ENCODE peak calls at places on chromosomes 16 and 17, in seven cellular contexts. One of them, this sample, is unnamed. For H3K9me3 and H3K4me1, the result is how much of the 10 kb centered on the place peaks cover.

GRCh38 chr17:58277726-58278595 is 2.8 kb downstream of the MPO start:
- DNase-seq in CD4-positive, CD25-positive, alpha-beta regulatory T cell: no peak
- DNase-seq in neuronal stem cell: no peak
- DNase-seq in CD8-positive, alpha-beta T cell: no peak
- DNase-seq in A549: no peak
- DNase-seq in SJCRH30: no peak
- DNase-seq in tibial artery: no peak
- DNase-seq in this sample: no peak

GRCh38 chr16:7182510-7183109 is 150.0 kb upstream of the RBFOX1 start:
- DNase-seq in tibial artery: no peak
- DNase-seq in neuronal stem cell: peak
- DNase-seq in CD8-positive, alpha-beta T cell: no peak
- DNase-seq in SJCRH30: peak
- DNase-seq in CD4-positive, CD25-positive, alpha-beta regulatory T cell: no peak
- DNase-seq in A549: no peak
- DNase-seq in this sample: no peak

GRCh38 chr17:75811174-75811573 is 26.6 kb downstream of the UNK start:
- DNase-seq in tibial artery: no peak
- DNase-seq in CD8-positive, alpha-beta T cell: no peak
- DNase-seq in CD4-positive, CD25-positive, alpha-beta regulatory T cell: no peak
- DNase-seq in A549: no peak
- DNase-seq in neuronal stem cell: no peak
- DNase-seq in SJCRH30: no peak
- DNase-seq in this sample: no peak

GRCh38 chr16:75273054-75273925 is 21.9 kb upstream of the BCAR1 start:
- DNase-seq in A549: no peak
- DNase-seq in CD4-positive, CD25-positive, alpha-beta regulatory T cell: no peak
- DNase-seq in neuronal stem cell: no peak
- DNase-seq in tibial artery: no peak
- DNase-seq in CD8-positive, alpha-beta T cell: no peak
- DNase-seq in SJCRH30: no peak
- DNase-seq in this sample: no peak

GRCh38 chr17:34827008-34827407 is 134.3 kb downstream of the CCT6B start:
- DNase-seq in tibial artery: no peak
- DNase-seq in CD8-positive, alpha-beta T cell: no peak
- DNase-seq in CD4-positive, CD25-positive, alpha-beta regulatory T cell: no peak
- DNase-seq in A549: no peak
- DNase-seq in neuronal stem cell: no peak
- DNase-seq in SJCRH30: no peak
- DNase-seq in this sample: no peak

GRCh38 chr17:54901230-54901847 is 687 bp downstream of the TOM1L1 start:
- DNase-seq in CD8-positive, alpha-beta T cell: no peak
- DNase-seq in neuronal stem cell: no peak
- DNase-seq in tibial artery: no peak
- DNase-seq in A549: peak
- DNase-seq in CD4-positive, CD25-positive, alpha-beta regulatory T cell: no peak
- DNase-seq in SJCRH30: peak
- DNase-seq in this sample: no peak

GRCh38 chr16:25523183-25523582 is 168.6 kb upstream of the HS3ST4 start:
- DNase-seq in CD8-positive, alpha-beta T cell: no peak
- DNase-seq in tibial artery: no peak
- DNase-seq in neuronal stem cell: no peak
- DNase-seq in A549: no peak
- DNase-seq in SJCRH30: no peak
- DNase-seq in CD4-positive, CD25-positive, alpha-beta regulatory T cell: no peak
- DNase-seq in this sample: no peak

GRCh38 chr17:50072130-50072529 is 16.2 kb downstream of the ITGA3 start:
- DNase-seq in CD8-positive, alpha-beta T cell: no peak
- DNase-seq in SJCRH30: no peak
- DNase-seq in A549: no peak
- DNase-seq in tibial artery: no peak
- DNase-seq in CD4-positive, CD25-positive, alpha-beta regulatory T cell: peak
- DNase-seq in neuronal stem cell: no peak
- DNase-seq in this sample: no peak

GRCh38 chr16:27600386-27600785 is 50.4 kb downstream of the KATNIP start:
- DNase-seq in CD8-positive, alpha-beta T cell: no peak
- DNase-seq in A549: no peak
- DNase-seq in CD4-positive, CD25-positive, alpha-beta regulatory T cell: no peak
- DNase-seq in SJCRH30: peak
- DNase-seq in tibial artery: no peak
- DNase-seq in neuronal stem cell: peak
- DNase-seq in this sample: no peak

GRCh38 chr16:66127459-66128362 is 238.8 kb upstream of the CDH5 start:
- DNase-seq in CD8-positive, alpha-beta T cell: no peak
- DNase-seq in neuronal stem cell: no peak
- DNase-seq in CD4-positive, CD25-positive, alpha-beta regulatory T cell: no peak
- DNase-seq in A549: no peak
- DNase-seq in tibial artery: peak
- DNase-seq in SJCRH30: no peak
- DNase-seq in this sample: no peak

GRCh38 chr16:1379863-1380174 is 28.1 kb downstream of the GNPTG start:
- DNase-seq in SJCRH30: no peak
- DNase-seq in CD4-positive, CD25-positive, alpha-beta regulatory T cell: no peak
- DNase-seq in CD8-positive, alpha-beta T cell: no peak
- DNase-seq in A549: peak
- DNase-seq in neuronal stem cell: no peak
- DNase-seq in tibial artery: no peak
- DNase-seq in this sample: no peak

GRCh38 chr17:74785096-74785980 is 9.2 kb upstream of the NAT9 start:
- DNase-seq in SJCRH30: no peak
- DNase-seq in CD8-positive, alpha-beta T cell: no peak
- DNase-seq in A549: no peak
- DNase-seq in tibial artery: no peak
- DNase-seq in neuronal stem cell: no peak
- DNase-seq in CD4-positive, CD25-positive, alpha-beta regulatory T cell: no peak
- DNase-seq in this sample: no peak

GRCh38 chr17:19384723-19385391 is 2.1 kb downstream of the MFAP4 start:
- DNase-seq in neuronal stem cell: no peak
- DNase-seq in SJCRH30: peak
- DNase-seq in CD4-positive, CD25-positive, alpha-beta regulatory T cell: no peak
- DNase-seq in tibial artery: peak
- DNase-seq in A549: no peak
- DNase-seq in CD8-positive, alpha-beta T cell: no peak
- DNase-seq in this sample: no peak
- H3K4me3 ChIP-seq in neuronal stem cell: no peak
- H3K4me3 ChIP-seq in SJCRH30: no peak
- H3K4me3 ChIP-seq in CD4-positive, CD25-positive, alpha-beta regulatory T cell: no peak
- H3K4me3 ChIP-seq in tibial artery: peak
- H3K4me3 ChIP-seq in A549: no peak
- H3K4me3 ChIP-seq in CD8-positive, alpha-beta T cell: no peak
- H3K4me3 ChIP-seq in this sample: no peak

DNA sequence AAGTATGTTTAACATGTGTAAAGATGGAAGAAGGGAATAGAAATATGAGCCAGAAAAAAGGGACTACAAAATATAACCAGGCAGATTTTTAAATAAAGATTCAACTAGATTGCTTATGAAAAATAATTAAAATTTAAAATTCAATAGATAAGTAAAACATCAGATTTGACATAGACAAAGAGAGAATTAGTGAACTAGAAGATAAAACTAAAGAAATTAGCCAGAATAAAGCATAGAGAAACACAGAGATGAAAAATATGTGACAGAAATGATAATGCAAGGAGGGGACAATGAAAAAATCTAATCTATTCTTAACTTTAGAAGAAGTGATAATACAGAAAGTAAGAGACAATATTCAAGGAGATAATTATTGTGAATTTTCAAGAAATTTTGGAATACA is 222.6 kb upstream of the PMFBP1 start:
- DNase-seq in neuronal stem cell: no peak
- DNase-seq in CD4-positive, CD25-positive, alpha-beta regulatory T cell: no peak
- DNase-seq in tibial artery: no peak
- DNase-seq in CD8-positive, alpha-beta T cell: no peak
- DNase-seq in SJCRH30: no peak
- DNase-seq in A549: no peak
- DNase-seq in this sample: no peak
- H3K9me3 ChIP-seq in neuronal stem cell: under half
- H3K9me3 ChIP-seq in CD4-positive, CD25-positive, alpha-beta regulatory T cell: under half
- H3K9me3 ChIP-seq in tibial artery: under half
- H3K9me3 ChIP-seq in CD8-positive, alpha-beta T cell: under half
- H3K9me3 ChIP-seq in SJCRH30: under half
- H3K9me3 ChIP-seq in A549: under half
- H3K9me3 ChIP-seq in this sample: under half

GRCh38 chr16:85369060-85369459 is 244.1 kb upstream of the GSE1 start:
- DNase-seq in A549: no peak
- DNase-seq in SJCRH30: no peak
- DNase-seq in tibial artery: no peak
- DNase-seq in CD8-positive, alpha-beta T cell: no peak
- DNase-seq in CD4-positive, CD25-positive, alpha-beta regulatory T cell: no peak
- DNase-seq in neuronal stem cell: no peak
- DNase-seq in this sample: no peak
- H3K4me1 ChIP-seq in A549: under half
- H3K4me1 ChIP-seq in SJCRH30: under half
- H3K4me1 ChIP-seq in tibial artery: under half
- H3K4me1 ChIP-seq in CD8-positive, alpha-beta T cell: under half
- H3K4me1 ChIP-seq in CD4-positive, CD25-positive, alpha-beta regulatory T cell: under half
- H3K4me1 ChIP-seq in neuronal stem cell: under half
- H3K4me1 ChIP-seq in this sample: half or more

GRCh38 chr16:48277158-48277557 is 29.8 kb upstream of the ABCC11 start:
- DNase-seq in CD8-positive, alpha-beta T cell: no peak
- DNase-seq in CD4-positive, CD25-positive, alpha-beta regulatory T cell: no peak
- DNase-seq in A549: no peak
- DNase-seq in SJCRH30: no peak
- DNase-seq in neuronal stem cell: no peak
- DNase-seq in tibial artery: no peak
- DNase-seq in this sample: no peak

GRCh38 chr16:48282636-48283263 is 35.4 kb upstream of the ABCC11 start:
- DNase-seq in CD4-positive, CD25-positive, alpha-beta regulatory T cell: no peak
- DNase-seq in tibial artery: no peak
- DNase-seq in CD8-positive, alpha-beta T cell: no peak
- DNase-seq in A549: no peak
- DNase-seq in SJCRH30: no peak
- DNase-seq in neuronal stem cell: no peak
- DNase-seq in this sample: no peak

GRCh38 chr16:48276102-48276501 is 28.8 kb upstream of the ABCC11 start:
- DNase-seq in neuronal stem cell: no peak
- DNase-seq in CD4-positive, CD25-positive, alpha-beta regulatory T cell: no peak
- DNase-seq in A549: no peak
- DNase-seq in SJCRH30: no peak
- DNase-seq in tibial artery: no peak
- DNase-seq in CD8-positive, alpha-beta T cell: no peak
- DNase-seq in this sample: peak

GRCh38 chr16:48274476-48274875 is 27.1 kb upstream of the ABCC11 start:
- DNase-seq in A549: no peak
- DNase-seq in tibial artery: no peak
- DNase-seq in CD4-positive, CD25-positive, alpha-beta regulatory T cell: no peak
- DNase-seq in neuronal stem cell: no peak
- DNase-seq in SJCRH30: no peak
- DNase-seq in CD8-positive, alpha-beta T cell: no peak
- DNase-seq in this sample: no peak

GRCh38 chr16:48279199-48279598 is 31.9 kb upstream of the ABCC11 start:
- DNase-seq in CD8-positive, alpha-beta T cell: no peak
- DNase-seq in SJCRH30: no peak
- DNase-seq in neuronal stem cell: no peak
- DNase-seq in A549: no peak
- DNase-seq in CD4-positive, CD25-positive, alpha-beta regulatory T cell: no peak
- DNase-seq in tibial artery: no peak
- DNase-seq in this sample: no peak
- H3K4me3 ChIP-seq in CD8-positive, alpha-beta T cell: no peak
- H3K4me3 ChIP-seq in SJCRH30: no peak
- H3K4me3 ChIP-seq in neuronal stem cell: no peak
- H3K4me3 ChIP-seq in A549: no peak
- H3K4me3 ChIP-seq in CD4-positive, CD25-positive, alpha-beta regulatory T cell: no peak
- H3K4me3 ChIP-seq in tibial artery: no peak
- H3K4me3 ChIP-seq in this sample: no peak

GRCh38 chr17:61689610-61690180 is 98.7 kb upstream of the NACA2 start:
- DNase-seq in SJCRH30: no peak
- DNase-seq in neuronal stem cell: no peak
- DNase-seq in A549: no peak
- DNase-seq in CD8-positive, alpha-beta T cell: no peak
- DNase-seq in CD4-positive, CD25-positive, alpha-beta regulatory T cell: no peak
- DNase-seq in tibial artery: no peak
- DNase-seq in this sample: peak
- H3K9me3 ChIP-seq in SJCRH30: under half
- H3K9me3 ChIP-seq in neuronal stem cell: under half
- H3K9me3 ChIP-seq in A549: under half
- H3K9me3 ChIP-seq in CD8-positive, alpha-beta T cell: under half
- H3K9me3 ChIP-seq in CD4-positive, CD25-positive, alpha-beta regulatory T cell: under half
- H3K9me3 ChIP-seq in tibial artery: under half
- H3K9me3 ChIP-seq in this sample: under half

DNA sequence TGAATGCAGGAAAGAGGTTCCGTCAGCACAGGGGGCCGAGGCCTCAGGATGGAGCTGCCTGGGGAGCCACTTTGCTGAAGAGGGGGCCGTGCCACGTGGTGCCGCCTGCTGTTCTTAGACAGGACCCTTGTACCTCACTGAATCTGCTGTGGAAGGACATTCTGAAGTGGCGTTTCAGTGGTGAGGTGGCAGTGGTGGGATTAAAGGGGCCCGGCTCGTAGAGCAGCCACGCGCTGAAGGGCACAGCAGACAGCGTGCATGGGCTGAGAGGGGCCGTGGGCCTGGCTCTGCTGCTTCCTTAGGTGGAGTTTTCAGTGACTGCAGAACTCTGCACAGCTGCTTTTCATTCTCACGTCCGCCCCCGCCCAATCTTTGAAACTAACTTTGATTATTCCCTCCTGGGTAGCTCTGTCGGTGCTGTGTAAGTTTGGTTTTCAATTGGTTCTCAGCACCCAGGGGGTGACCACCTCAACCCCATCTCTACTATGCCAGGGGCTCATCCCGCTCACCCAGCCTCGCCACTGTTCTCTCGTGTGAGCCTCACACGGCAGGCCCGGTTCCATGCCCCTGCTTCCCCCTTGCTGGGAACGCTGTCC is 70.3 kb downstream of the SEC14L1 start:
- DNase-seq in A549: no peak
- DNase-seq in tibial artery: no peak
- DNase-seq in neuronal stem cell: no peak
- DNase-seq in CD4-positive, CD25-positive, alpha-beta regulatory T cell: no peak
- DNase-seq in SJCRH30: no peak
- DNase-seq in CD8-positive, alpha-beta T cell: no peak
- DNase-seq in this sample: no peak
- H3K4me1 ChIP-seq in A549: under half
- H3K4me1 ChIP-seq in tibial artery: under half
- H3K4me1 ChIP-seq in neuronal stem cell: under half
- H3K4me1 ChIP-seq in CD4-positive, CD25-positive, alpha-beta regulatory T cell: under half
- H3K4me1 ChIP-seq in SJCRH30: under half
- H3K4me1 ChIP-seq in CD8-positive, alpha-beta T cell: under half
- H3K4me1 ChIP-seq in this sample: under half

This sample was measured in SJSA1.